ENCODE peak calls at places on chromosomes 7 and 10, in five cellular contexts. C, D, H, T and F are unnamed samples.

GRCh38 chr7:47301657-47302295 is 280.1 kb downstream of the TNS3 start:
- DNase-seq in H (no peak), T (no peak), D (no peak), C (no peak), F (no peak)

GRCh38 chr10:90849956-90850749 is 7.7 kb downstream of the HTR7 start:
- DNase-seq in H (no peak), C (no peak), D (no peak), T (no peak), F (no peak)

GRCh38 chr7:26760499-26760898 is 103.9 kb downstream of the SKAP2 start:
- DNase-seq in D (no peak), H (no peak), T (no peak), C (no peak), F (no peak)

GRCh38 chr10:78062296-78062695 is 28.6 kb downstream of the RPS24 start:
- DNase-seq in H (no peak), D (no peak), C (no peak), T (no peak), F (no peak)

GRCh38 chr7:84913731-84914130 is 273.1 kb downstream of the SEMA3D start:
- DNase-seq in D (no peak), C (no peak), T (no peak), H (no peak), F (no peak)

GRCh38 chr10:71880425-71881306 is 29.6 kb upstream of the PSAP start:
- DNase-seq in H (no peak), D (no peak), T (no peak), C (no peak), F (no peak)

GRCh38 chr10:115171392-115171960 is 78.3 kb downstream of the ATRNL1 start:
- DNase-seq in C (no peak), D (no peak), H (peak; percentile 30), T (no peak), F (no peak)

GRCh38 chr7:53600296-53600695 is 564.9 kb downstream of the POM121L12 start:
- DNase-seq in H (no peak), T (no peak), D (no peak), C (no peak), F (no peak)

GRCh38 chr7:16594061-16594460 is 51.5 kb downstream of the ANKMY2 start:
- DNase-seq in H (no peak), T (no peak), D (no peak), C (no peak), F (no peak)

GRCh38 chr7:15582773-15583172 is 21.0 kb upstream of the AGMO start:
- DNase-seq in D (no peak), T (no peak), H (no peak), C (no peak), F (no peak)

GRCh38 chr7:156998988-156999610 is 11.4 kb downstream of the MNX1 start:
- DNase-seq in H (no peak), T (no peak), D (no peak), C (no peak), F (peak; percentile 65)

GRCh38 chr7:4809691-4810090 is 34.3 kb downstream of the AP5Z1 start:
- DNase-seq in T (no peak), H (no peak), C (no peak), D (no peak), F (no peak)

GRCh38 chr10:77889277-77889903 is 37.2 kb downstream of the DLG5 start:
- DNase-seq in H (no peak), C (peak; percentile 93), T (no peak), D (no peak), F (peak; percentile 67)

GRCh38 chr10:96025566-96025965 is 17.8 kb upstream of the CCNJ start:
- DNase-seq in C (peak; percentile 84), D (no peak), H (peak; percentile 25), T (no peak), F (no peak)

GRCh38 chr7:38463277-38464224 is 167.6 kb downstream of the AMPH start:
- DNase-seq in H (peak; percentile 69), C (no peak), T (peak; percentile 83), D (peak; percentile 53), F (no peak)

GRCh38 chr10:10552948-10553347 is 464.7 kb upstream of the CELF2 start:
- DNase-seq in H (no peak), D (no peak), C (no peak), T (no peak), F (no peak)